ENCODE peak calls at places on chromosome 6, in seven cellular contexts. N, A, V, W, O, F and B are unnamed samples.

GRCh38 chr6:3230275-3231212 is 3.1 kb upstream of the TUBB2B start:
- DNase-seq in N (no peak), A (no peak), V (peak), W (no peak), O (peak), F (no peak), B (no peak)

GRCh38 chr6:10518461-10519216 is 2.5 kb upstream of the GCNT2 start:
- DNase-seq in N (no peak), A (no peak), V (no peak), W (no peak), O (peak), F (no peak), B (no peak)

GRCh38 chr6:8888468-8888867 is 453.1 kb upstream of the SLC35B3 start:
- DNase-seq in N (no peak), A (no peak), V (no peak), W (no peak), O (peak), F (peak), B (no peak)

GRCh38 chr6:18823782-18824386 is 436.7 kb downstream of the RNF144B start:
- DNase-seq in N (no peak), A (no peak), V (peak), W (no peak), O (peak), F (peak), B (no peak)

GRCh38 chr6:35213824-35214756 is at the start of gene SCUBE3:
- DNase-seq in N (no peak), A (peak), V (peak), W (no peak), O (peak), F (peak), B (peak)

GRCh38 chr6:169190144-169190584 is 63.5 kb downstream of the THBS2 start:
- DNase-seq in N (no peak), A (no peak), V (no peak), W (peak), O (peak), F (no peak), B (no peak)

GRCh38 chr6:116971959-116972358 is 94.9 kb downstream of the RFX6 start:
- DNase-seq in N (no peak), A (no peak), V (peak), W (peak), O (peak), F (peak), B (no peak)

GRCh38 chr6:87155272-87155919 is at the start of gene ZNF292:
- DNase-seq in N (peak), A (peak), V (peak), W (peak), O (peak), F (peak), B (peak)

GRCh38 chr6:89458720-89459119 is 25.8 kb downstream of the ANKRD6 start:
- DNase-seq in N (no peak), A (no peak), V (no peak), W (no peak), O (no peak), F (no peak), B (no peak)

GRCh38 chr6:110053395-110054240 is 75.5 kb downstream of the GPR6 start:
- DNase-seq in N (no peak), A (no peak), V (peak), W (no peak), O (peak), F (peak), B (no peak)

GRCh38 chr6:45479834-45480696 is 102.3 kb upstream of the SUPT3H start:
- DNase-seq in N (peak), A (no peak), V (no peak), W (no peak), O (peak), F (peak), B (no peak)

GRCh38 chr6:161214722-161215121 is 59.1 kb downstream of the AGPAT4 start:
- DNase-seq in N (no peak), A (no peak), V (no peak), W (no peak), O (no peak), F (no peak), B (no peak)
- TF ChIP-seq CTCF in N (no peak), A (no peak), V (no peak), W (no peak), O (no peak), F (no peak), B (no peak)

DNA sequence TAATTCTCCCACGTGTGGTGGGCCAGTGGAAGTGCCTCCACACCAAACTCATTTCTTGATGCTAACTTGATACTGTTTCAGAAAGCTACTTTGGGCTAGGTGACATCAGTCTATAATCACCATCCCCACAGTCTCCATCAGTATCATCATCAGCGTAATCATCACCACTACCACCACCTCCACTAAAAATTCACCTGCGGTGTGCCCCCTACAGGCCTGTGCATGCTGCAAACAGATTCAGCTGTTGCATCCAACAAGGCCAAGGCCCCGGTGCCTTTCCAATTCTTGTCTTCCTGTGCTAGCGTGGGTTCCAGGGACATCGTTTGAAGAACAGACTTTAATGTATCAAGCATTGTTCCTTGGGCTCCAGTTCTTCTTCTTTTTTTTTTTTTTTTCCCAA is 201.3 kb upstream of the EXOC2 start:
- DNase-seq in N (no peak), A (no peak), V (peak), W (no peak), O (no peak), F (no peak), B (no peak)
- TF ChIP-seq CTCF in N (peak), A (no peak), V (no peak), W (no peak), O (peak), F (no peak), B (peak)

DNA sequence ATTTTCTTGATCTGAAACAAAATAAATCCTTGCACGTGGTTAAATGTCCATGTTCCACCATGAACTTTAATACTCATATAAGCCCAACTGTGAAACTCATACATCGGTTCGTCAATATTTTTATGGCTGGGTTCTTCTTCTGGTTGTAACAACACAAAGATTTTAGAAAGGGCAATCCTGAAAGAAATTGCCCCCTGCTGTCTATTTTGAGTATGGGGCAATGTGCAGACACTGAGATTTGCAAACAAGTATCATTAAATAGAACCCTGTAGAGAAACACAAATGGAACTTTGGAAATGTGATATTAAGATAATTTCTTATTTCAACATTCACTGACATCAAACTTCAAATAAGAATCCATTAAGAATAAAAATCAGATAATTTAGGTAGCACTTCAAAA is 80.2 kb upstream of the PHACTR1 start:
- DNase-seq in N (no peak), A (no peak), V (no peak), W (no peak), O (peak), F (no peak), B (no peak)
- TF ChIP-seq CTCF in N (no peak), A (no peak), V (peak), W (no peak), O (no peak), F (peak), B (peak)

GRCh38 chr6:120147218-120147871 is 797.8 kb upstream of the MAN1A1 start:
- DNase-seq in N (no peak), A (no peak), V (no peak), W (no peak), O (no peak), F (peak), B (no peak)
- TF ChIP-seq CTCF in N (peak), A (no peak), V (peak), W (no peak), O (no peak), F (peak), B (no peak)

GRCh38 chr6:162941128-162941527 is 213.4 kb downstream of the PACRG start:
- DNase-seq in N (no peak), A (no peak), V (no peak), W (no peak), O (no peak), F (no peak), B (no peak)

GRCh38 chr6:162940426-162940825 is 212.7 kb downstream of the PACRG start:
- DNase-seq in N (no peak), A (no peak), V (no peak), W (no peak), O (peak), F (no peak), B (no peak)

GRCh38 chr6:162942860-162943259 is 215.1 kb downstream of the PACRG start:
- DNase-seq in N (no peak), A (no peak), V (no peak), W (no peak), O (peak), F (no peak), B (no peak)

DNA sequence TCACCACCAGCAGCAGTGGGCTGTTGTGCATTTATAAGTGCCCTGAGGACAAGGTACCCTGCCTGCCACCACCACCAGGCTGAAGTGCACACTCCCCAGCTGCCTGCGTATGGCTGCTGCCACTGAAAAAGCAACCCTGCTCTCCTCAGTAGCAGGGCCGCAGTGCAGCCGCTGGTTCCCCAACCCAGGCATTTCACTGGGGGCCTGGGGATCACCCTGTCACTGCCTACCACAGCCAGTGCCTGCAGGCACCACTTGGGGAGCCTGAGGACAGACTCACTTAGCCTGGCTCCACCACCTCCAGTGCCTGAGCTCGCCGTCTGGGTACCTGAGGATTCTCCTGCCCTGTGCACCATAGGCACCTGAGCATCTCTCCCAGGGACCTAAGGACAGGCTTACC is 215.6 kb downstream of the PACRG start:
- DNase-seq in N (no peak), A (no peak), V (no peak), W (no peak), O (no peak), F (no peak), B (no peak)
- TF ChIP-seq CTCF in N (no peak), A (no peak), V (no peak), W (no peak), O (no peak), F (no peak), B (no peak)

GRCh38 chr6:30685157-30685976 is 1.1 kb downstream of the PPP1R18 start:
- DNase-seq in N (peak), A (no peak), V (peak), W (no peak), O (no peak), F (peak), B (no peak)
- TF ChIP-seq CTCF in N (peak), A (no peak), V (no peak), W (no peak), O (peak), F (peak), B (no peak)

GRCh38 chr6:157514659-157515496 is 133.9 kb downstream of the ZDHHC14 start:
- DNase-seq in N (no peak), A (no peak), V (no peak), W (no peak), O (peak), F (peak), B (no peak)
- TF ChIP-seq CTCF in N (no peak), A (no peak), V (no peak), W (no peak), O (no peak), F (no peak), B (no peak)